ENCODE peak calls at places on chromosomes 1 and 21, in five cellular contexts. V, Q, W, B and T are unnamed samples.
A peak's percentile ranks its signal among the peaks of the same experiment; 100 is the strongest.

GRCh38 chr1:230145505-230145899 is 78.5 kb downstream of the GALNT2 start:
- DNase-seq in V (no peak), Q (no peak), W (no peak), B (no peak), T (no peak)

GRCh38 chr1:232737917-232738316 is 67.3 kb upstream of the MAP10 start:
- DNase-seq in V (no peak), Q (no peak), W (no peak), B (no peak), T (no peak)

GRCh38 chr1:36866168-36866814 is 168.0 kb downstream of the GRIK3 start:
- DNase-seq in V (no peak), Q (peak; percentile 63), W (no peak), B (no peak), T (no peak)

GRCh38 chr1:184373155-184373554 is 13.7 kb upstream of the C1orf21 start:
- DNase-seq in V (no peak), Q (no peak), W (no peak), B (no peak), T (no peak)

GRCh38 chr1:11072216-11072917 is 12.5 kb upstream of the SRM start:
- DNase-seq in V (no peak), Q (no peak), W (no peak), B (no peak), T (no peak)

GRCh38 chr1:151612506-151613274 is 840 bp downstream of the SNX27 start:
- DNase-seq in V (peak; percentile 63), Q (peak; percentile 35), W (no peak), B (no peak), T (peak; percentile 44)

GRCh38 chr21:45572783-45573451 is 30.7 kb upstream of the SLC19A1 start:
- DNase-seq in V (no peak), Q (no peak), W (no peak), B (no peak), T (no peak)

GRCh38 chr21:45476582-45476981 is 65.7 kb downstream of the SLC19A1 start:
- DNase-seq in V (no peak), Q (no peak), W (no peak), B (no peak), T (no peak)

GRCh38 chr1:4976859-4977440 is 322.5 kb downstream of the AJAP1 start:
- DNase-seq in V (no peak), Q (no peak), W (no peak), B (no peak), T (no peak)

GRCh38 chr1:156898151-156898550 is 4.6 kb downstream of the PEAR1 start:
- DNase-seq in V (no peak), Q (no peak), W (peak; percentile 30), B (no peak), T (no peak)

GRCh38 chr1:182604128-182604834 is at the start of gene RGS16:
- DNase-seq in V (peak; percentile 92), Q (peak; percentile 93), W (peak; percentile 96), B (peak; percentile 77), T (peak; percentile 96)

GRCh38 chr1:203537806-203538464 is 44.0 kb downstream of the OPTC start:
- DNase-seq in V (no peak), Q (no peak), W (peak; percentile 89), B (no peak), T (peak; percentile 29)

GRCh38 chr1:89701746-89702241 is 68.9 kb downstream of the LRRC8C start:
- DNase-seq in V (no peak), Q (peak; percentile 23), W (no peak), B (no peak), T (no peak)

GRCh38 chr1:168261390-168261789 is 19.3 kb upstream of the TBX19 start:
- DNase-seq in V (no peak), Q (no peak), W (no peak), B (no peak), T (no peak)

GRCh38 chr21:26769613-26770188 is 75.5 kb downstream of the ADAMTS1 start:
- DNase-seq in V (peak; percentile 33), Q (peak; percentile 50), W (no peak), B (no peak), T (no peak)

GRCh38 chr1:86583593-86583992 is 36.7 kb downstream of the CLCA4 start:
- DNase-seq in V (no peak), Q (no peak), W (no peak), B (no peak), T (no peak)
- H3K4me1 ChIP-seq in V (no peaks in the 10 kb centered on the region), Q (no peaks in the 10 kb centered on the region), W (no peaks in the 10 kb centered on the region), B (no peaks in the 10 kb centered on the region), T (no peaks in the 10 kb centered on the region)

GRCh38 chr1:2928733-2929325 is 92.4 kb upstream of the ACTRT2 start:
- DNase-seq in V (no peak), Q (no peak), W (no peak), B (no peak), T (no peak)
- H3K4me3 ChIP-seq in V (no peak overlapping the region), Q (no peak overlapping the region), W (no peak overlapping the region), B (no peak overlapping the region), T (no peak overlapping the region)

GRCh38 chr1:41677586-41677985 is 193.1 kb upstream of the EDN2 start:
- DNase-seq in V (no peak), Q (no peak), W (no peak), B (no peak), T (no peak)
- H3K4me1 ChIP-seq in V (peaks cover 4% of the 10 kb centered on the region), Q (no peaks in the 10 kb centered on the region), W (peaks cover 16% of the 10 kb centered on the region), B (peaks cover 49% of the 10 kb centered on the region), T (no peaks in the 10 kb centered on the region)

DNA sequence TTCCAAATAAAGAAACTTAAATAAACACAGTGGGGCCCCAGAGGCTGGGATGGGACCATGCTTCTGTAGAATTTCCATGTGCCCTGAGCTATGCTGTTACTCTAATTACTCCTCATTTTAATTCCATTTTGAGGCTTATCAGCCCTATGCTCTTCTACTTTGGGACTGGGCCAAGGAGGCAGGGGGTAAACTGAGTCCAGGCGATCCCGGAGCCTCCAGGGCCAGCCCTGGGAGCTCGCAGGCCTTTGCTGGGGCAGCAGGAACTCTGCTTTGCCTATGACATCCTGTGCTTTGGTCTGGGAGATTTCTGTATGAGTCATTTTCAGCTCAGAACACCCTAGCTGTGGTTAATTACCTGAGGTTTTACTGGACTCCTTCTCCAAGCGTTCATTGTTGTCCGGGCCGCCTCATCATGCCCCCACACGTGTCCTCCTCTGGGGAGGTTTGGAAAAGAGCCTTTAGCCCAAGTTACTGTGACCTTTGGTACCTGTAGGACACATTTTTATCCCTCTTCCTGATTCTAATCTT is 95.7 kb downstream of the RHOU start:
- DNase-seq in V (no peak), Q (no peak), W (no peak), B (no peak), T (no peak)
- H3K4me3 ChIP-seq in V (no peak overlapping the region), Q (no peak overlapping the region), W (no peak overlapping the region), B (no peak overlapping the region), T (no peak overlapping the region)

GRCh38 chr1:43882763-43883162 is 50.8 kb upstream of the ARTN start:
- DNase-seq in V (no peak), Q (no peak), W (no peak), B (no peak), T (no peak)
- H3K4me1 ChIP-seq in V (peaks cover 15% of the 10 kb centered on the region), Q (peaks cover 47% of the 10 kb centered on the region), W (no peaks in the 10 kb centered on the region), B (no peaks in the 10 kb centered on the region), T (peaks cover 9% of the 10 kb centered on the region)

DNA sequence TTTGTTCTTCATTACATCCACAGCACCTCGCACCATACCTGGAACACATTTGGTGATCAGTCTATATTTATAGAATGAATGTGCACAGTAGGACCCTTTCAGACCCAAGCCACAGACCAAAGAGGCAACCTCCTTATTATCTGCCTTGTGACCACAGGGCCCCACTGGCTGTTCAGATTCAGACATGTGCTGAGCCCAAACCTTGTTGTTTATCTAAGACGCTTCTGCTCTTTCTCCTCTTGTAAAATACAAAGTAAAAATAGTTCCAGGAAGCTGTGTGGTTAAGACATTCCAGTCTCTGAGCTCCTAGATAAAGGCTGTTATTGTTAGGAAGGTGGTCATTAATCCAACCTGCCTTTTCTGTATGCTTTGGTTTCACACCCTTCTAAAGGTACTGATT is 3.6 kb upstream of the SCMH1 start:
- DNase-seq in V (no peak), Q (no peak), W (no peak), B (no peak), T (no peak)
- H3K4me3 ChIP-seq in V (no peak overlapping the region), Q (no peak overlapping the region), W (no peak overlapping the region), B (no peak overlapping the region), T (no peak overlapping the region)